ENCODE peak calls at places on chromosomes 5 and 9, in five cellular contexts. K is fibroblast of lung, B is heart left ventricle, E is cardiac muscle cell, P is pancreas. A is an unnamed sample.

GRCh38 chr5:156121834-156122386 is 205.1 kb upstream of the SGCD start:
- DNase-seq in B (no peak), P (no peak), K (no peak), E (no peak), A (no peak)

GRCh38 chr9:71990466-71990865 is 69.9 kb downstream of the C9orf57 start:
- DNase-seq in K (no peak), B (no peak), E (no peak), P (no peak), A (no peak)

GRCh38 chr9:80922544-80922943 is 766.8 kb downstream of the TLE1 start:
- DNase-seq in B (no peak), P (no peak), E (no peak), K (no peak), A (no peak)

GRCh38 chr5:54281933-54282332 is 28.4 kb downstream of the ARL15 start:
- DNase-seq in K (no peak), B (no peak), P (no peak), E (no peak), A (no peak)

GRCh38 chr5:135018457-135018856 is 15.6 kb downstream of the PITX1 start:
- DNase-seq in P (peak), K (no peak), B (no peak), E (no peak), A (peak)

GRCh38 chr5:63822633-63823032 is 139.6 kb downstream of the HTR1A start:
- DNase-seq in K (no peak), B (no peak), E (no peak), P (no peak), A (no peak)

GRCh38 chr9:85200726-85201402 is 531.3 kb downstream of the NTRK2 start:
- DNase-seq in P (peak), B (no peak), E (peak), K (peak), A (peak)

GRCh38 chr5:96279796-96280542 is 153.1 kb downstream of the PCSK1 start:
- DNase-seq in B (no peak), P (no peak), K (no peak), E (peak), A (no peak)

GRCh38 chr9:120918931-120919638 is 7.5 kb downstream of the TRAF1 start:
- DNase-seq in B (peak), E (no peak), K (no peak), P (no peak), A (peak)

GRCh38 chr5:89230178-89230577 is 347.2 kb upstream of the MEF2C start:
- DNase-seq in P (no peak), E (no peak), B (no peak), K (no peak), A (no peak)

GRCh38 chr9:72485821-72486605 is 35.4 kb upstream of the TMC1 start:
- DNase-seq in P (no peak), K (peak), B (no peak), E (peak), A (no peak)

GRCh38 chr5:165809914-165810313 is 2304.5 kb downstream of the MAT2B start:
- DNase-seq in E (no peak), P (no peak), B (no peak), K (no peak), A (no peak)

GRCh38 chr5:172817664-172818063 is 16.4 kb upstream of the ERGIC1 start:
- DNase-seq in P (no peak), K (no peak), E (no peak), B (no peak), A (no peak)

GRCh38 chr5:1282139-1282992 is 12.5 kb downstream of the TERT start:
- DNase-seq in B (peak), P (peak), K (no peak), E (no peak), A (no peak)

GRCh38 chr5:75512383-75513074 is 838 bp downstream of the POLK start:
- DNase-seq in P (no peak), E (peak), B (no peak), K (peak), A (no peak)

GRCh38 chr9:91178281-91179236 is 183.2 kb downstream of the AUH start:
- DNase-seq in K (no peak), E (no peak), B (no peak), P (peak), A (no peak)

GRCh38 chr5:54309751-54310432 is 481 bp downstream of the ARL15 start:
- DNase-seq in P (peak), E (peak), K (peak), B (no peak), A (no peak)

GRCh38 chr5:100827481-100827889 is 75.6 kb downstream of the ST8SIA4 start:
- DNase-seq in E (no peak), K (peak), B (peak), P (no peak), A (no peak)

GRCh38 chr5:130034872-130035271 is 130.6 kb downstream of the CHSY3 start:
- DNase-seq in K (peak), P (no peak), B (no peak), E (peak), A (no peak)

GRCh38 chr5:37921452-37921851 is 81.6 kb upstream of the GDNF start:
- DNase-seq in P (no peak), K (no peak), E (peak), B (no peak), A (no peak)

GRCh38 chr5:124888050-124888506 is 141.6 kb upstream of the ZNF608 start:
- DNase-seq in E (no peak), B (no peak), P (no peak), K (no peak), A (no peak)

GRCh38 chr9:76591256-76591950 is 132.4 kb downstream of the GCNT1 start:
- DNase-seq in K (peak), E (peak), B (no peak), P (no peak), A (no peak)

GRCh38 chr5:60177596-60177995 is 284.1 kb upstream of the PDE4D start:
- DNase-seq in E (no peak), B (no peak), K (no peak), P (no peak), A (no peak)

GRCh38 chr9:78967557-78968212 is 604.1 kb upstream of the TLE4 start:
- DNase-seq in P (no peak), B (no peak), K (no peak), E (peak), A (no peak)

GRCh38 chr5:179377421-179378115 is 32.3 kb upstream of the ADAMTS2 start:
- DNase-seq in E (no peak), P (no peak), K (peak), B (no peak), A (no peak)

GRCh38 chr5:147204576-147204975 is 30.2 kb upstream of the STK32A start:
- DNase-seq in E (no peak), B (no peak), P (no peak), K (no peak), A (no peak)

GRCh38 chr9:36149197-36149596 is 12.7 kb downstream of the GLIPR2 start:
- DNase-seq in P (no peak), K (peak), E (peak), B (peak), A (peak)

GRCh38 chr5:107687937-107688336 is 17.2 kb upstream of the EFNA5 start:
- DNase-seq in P (no peak), E (no peak), K (no peak), B (no peak), A (no peak)

GRCh38 chr9:95031711-95032461 is 285.6 kb downstream of the FANCC start:
- DNase-seq in K (no peak), P (peak), E (no peak), B (no peak), A (no peak)
- H3K4me3 ChIP-seq in K (no peak), P (no peak), E (no peak), B (peak), A (no peak)

GRCh38 chr5:74124826-74125225 is 498.8 kb downstream of the ARHGEF28 start:
- DNase-seq in P (no peak), E (no peak), K (no peak), B (no peak), A (no peak)

GRCh38 chr5:74131256-74131655 is 505.3 kb downstream of the ARHGEF28 start:
- DNase-seq in P (no peak), K (no peak), B (no peak), E (no peak), A (no peak)

GRCh38 chr5:74130141-74130897 is 504.3 kb downstream of the ARHGEF28 start:
- DNase-seq in K (no peak), P (no peak), B (no peak), E (no peak), A (no peak)

GRCh38 chr5:74126294-74126693 is 500.3 kb downstream of the ARHGEF28 start:
- DNase-seq in K (no peak), B (no peak), E (no peak), P (no peak), A (no peak)

DNA sequence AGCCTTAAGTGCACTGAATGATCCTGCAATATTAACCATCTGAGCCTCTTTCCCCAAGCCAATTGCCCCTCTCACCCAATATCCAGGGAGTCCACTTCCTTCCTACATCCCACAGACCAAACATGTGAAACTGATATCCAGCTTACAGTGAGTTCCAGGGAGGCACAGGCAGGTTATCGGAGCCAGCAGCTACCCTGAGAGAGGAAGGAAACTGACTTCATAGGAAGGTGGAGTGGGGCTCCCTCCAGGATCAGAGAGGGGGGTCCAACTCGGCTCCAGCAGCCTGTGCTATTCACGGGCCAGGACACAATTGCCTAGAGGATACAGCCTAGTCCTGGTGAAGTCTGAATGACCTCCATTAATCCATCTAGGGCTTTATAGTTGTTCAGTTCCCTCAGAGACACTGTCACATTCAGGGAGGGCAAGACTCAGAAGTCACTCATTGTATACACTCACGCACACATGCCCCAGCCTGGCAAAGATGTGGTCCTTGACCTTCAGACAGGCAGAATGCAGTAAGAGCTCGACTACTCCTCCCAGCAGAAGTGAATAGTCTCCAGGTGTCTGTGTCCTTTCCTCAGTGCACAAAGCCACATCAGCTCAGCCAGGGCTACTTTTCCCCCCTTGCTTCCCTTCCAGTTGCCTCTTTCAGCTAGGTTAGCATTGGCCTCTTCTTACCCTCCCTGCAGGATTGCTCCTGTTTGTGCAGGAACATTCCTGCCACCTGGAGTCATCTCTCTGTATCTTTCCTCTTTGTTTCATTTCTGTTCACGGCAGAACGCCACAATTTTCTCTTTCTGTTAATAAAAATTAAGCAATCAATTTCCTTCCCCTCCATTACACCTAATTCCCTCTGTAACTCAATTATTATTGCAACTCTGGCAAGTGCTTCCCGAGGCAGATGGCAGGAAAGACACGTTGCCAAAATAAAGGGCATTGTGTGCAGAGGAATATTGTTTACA is 501.7 kb downstream of the ARHGEF28 start:
- DNase-seq in B (no peak), K (peak), P (no peak), E (peak), A (no peak)
- H3K27ac ChIP-seq in B (no peak), K (no peak), P (no peak), E (no peak), A (no peak)

DNA sequence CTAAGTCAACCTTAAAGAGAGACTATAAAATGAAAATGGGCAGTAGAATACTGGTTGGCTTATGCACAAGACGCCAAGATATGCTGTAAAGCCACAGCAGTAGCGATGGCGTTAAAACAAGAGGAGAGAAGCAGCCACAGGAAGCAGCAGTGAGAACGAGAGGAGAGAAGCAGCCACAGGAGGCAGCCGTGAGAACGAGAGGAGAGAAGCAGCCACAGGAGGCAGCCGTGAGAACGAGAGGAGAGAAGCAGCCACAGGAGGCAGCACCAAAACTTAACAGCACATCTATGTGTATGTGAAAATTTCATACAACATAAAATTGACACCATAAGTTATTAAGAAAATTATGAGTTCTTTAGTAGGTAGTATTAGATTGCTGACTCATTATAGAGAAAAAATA is 2318.6 kb upstream of the ACO1 start:
- DNase-seq in B (no peak), P (no peak), E (no peak), K (no peak), A (no peak)
- TF ChIP-seq CTCF in B (no peak), P (no peak), E (no peak), K (no peak), A (no peak)

DNA sequence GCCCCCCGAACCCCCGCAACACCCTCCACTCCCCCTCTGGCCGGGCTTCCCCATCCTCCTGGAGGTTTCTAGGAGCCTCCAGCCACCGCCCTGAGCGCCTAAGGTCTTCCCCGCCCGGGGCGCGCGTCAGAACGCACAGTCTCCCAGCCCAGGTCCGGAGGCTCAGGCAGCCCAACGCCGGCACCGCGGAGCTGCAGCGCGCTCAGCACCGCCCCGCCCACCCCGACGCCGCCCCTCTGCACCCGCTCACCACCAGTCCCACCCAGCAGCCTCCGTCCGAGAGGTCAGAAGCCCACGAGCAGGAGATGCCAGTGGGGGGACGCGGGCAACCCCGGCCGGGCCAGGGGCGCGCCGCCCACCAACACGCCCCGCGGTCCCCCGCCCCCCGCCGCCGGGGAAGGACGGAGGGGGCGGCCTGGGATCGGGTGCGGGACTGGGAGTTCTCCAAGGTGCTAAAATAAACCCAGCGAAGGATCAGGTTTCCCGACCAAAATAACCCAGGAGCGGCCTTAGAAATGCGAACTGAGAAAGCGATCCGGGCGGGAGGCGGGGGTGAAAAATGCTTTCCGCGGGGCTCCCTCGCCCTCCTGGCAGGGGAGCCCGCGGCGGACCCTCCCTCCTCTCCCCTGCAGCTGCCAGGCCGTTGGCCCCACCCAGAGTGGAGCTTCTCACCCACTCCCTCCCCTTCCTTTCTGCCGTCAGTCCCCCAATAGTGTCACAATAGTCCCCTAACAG is 6.5 kb upstream of the FAM78A start:
- DNase-seq in E (peak), B (peak), K (peak), P (no peak), A (no peak)
- H3K4me3 ChIP-seq in E (peak), B (peak), K (no peak), P (no peak), A (no peak)

GRCh38 chr5:140327589-140327988 is 18.8 kb downstream of the HBEGF start:
- DNase-seq in B (no peak), K (peak), E (peak), P (no peak), A (no peak)
- H3K27ac ChIP-seq in B (no peak), K (no peak), E (peak), P (no peak), A (no peak)

DNA sequence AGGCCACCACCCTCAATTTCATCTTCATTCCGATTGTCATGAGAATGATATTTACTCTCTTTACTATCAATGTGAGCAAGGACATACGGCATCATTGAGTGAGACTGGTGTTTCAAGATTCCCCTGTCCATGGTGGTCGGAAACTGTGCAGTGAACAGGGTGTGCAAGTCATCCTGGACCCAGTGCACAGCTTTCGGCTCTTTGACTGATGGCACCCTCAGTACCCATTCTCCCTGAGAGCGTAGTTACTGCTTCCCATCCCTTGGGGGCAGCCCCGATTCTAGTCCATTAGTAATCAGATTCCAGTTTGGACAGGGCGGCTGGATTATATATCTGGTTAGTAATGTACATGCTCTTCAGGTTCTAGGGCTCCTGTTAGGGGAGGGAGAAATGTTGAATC is 61.7 kb upstream of the SUB1 start:
- DNase-seq in B (no peak), E (no peak), K (no peak), P (no peak), A (no peak)
- TF ChIP-seq CTCF in B (no peak), E (no peak), K (no peak), P (no peak), A (no peak)

GRCh38 chr5:162272417-162272816 is 204.8 kb downstream of the GABRG2 start:
- DNase-seq in B (no peak), P (no peak), K (no peak), E (no peak), A (no peak)

GRCh38 chr5:162268694-162269481 is 201.3 kb downstream of the GABRG2 start:
- DNase-seq in E (no peak), P (no peak), K (no peak), B (no peak), A (no peak)

DNA sequence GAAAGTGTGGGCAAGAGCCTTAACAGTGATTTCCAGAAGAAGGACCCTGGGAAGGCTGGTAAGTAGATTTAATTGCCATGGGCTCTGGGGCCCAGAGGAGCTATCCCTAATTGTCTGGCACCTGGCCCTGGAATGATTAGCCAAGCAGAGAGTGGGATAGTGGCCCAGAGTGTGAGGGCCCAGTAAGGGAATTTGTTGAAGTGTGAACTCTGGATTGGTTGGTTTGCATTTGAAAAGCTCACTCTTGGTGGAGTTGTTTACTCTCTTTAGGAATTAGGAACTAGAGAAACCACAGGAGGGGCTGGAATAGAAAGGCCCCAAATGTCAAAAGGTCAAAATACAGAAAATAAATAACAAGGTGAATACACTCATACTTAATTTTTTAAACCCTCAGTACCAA is 207.1 kb downstream of the GABRG2 start:
- DNase-seq in B (no peak), E (no peak), K (no peak), P (no peak), A (no peak)
- H3K4me3 ChIP-seq in B (no peak), E (no peak), K (no peak), P (no peak), A (no peak)

GRCh38 chr9:18477719-18478118 is 3.8 kb downstream of the ADAMTSL1 start:
- DNase-seq in B (no peak), K (peak), E (no peak), P (no peak), A (no peak)
- H3K27ac ChIP-seq in B (no peak), K (no peak), E (no peak), P (no peak), A (peak)

GRCh38 chr5:108749130-108749861 is 1.6 kb downstream of the FER start:
- DNase-seq in K (no peak), B (no peak), P (peak), E (no peak), A (peak)
- TF ChIP-seq CTCF in K (no peak), B (no peak), P (no peak), E (no peak), A (no peak)

GRCh38 chr9:21592063-21592338 is 109.9 kb upstream of the IFNE start:
- DNase-seq in P (no peak), E (no peak), B (no peak), K (no peak), A (no peak)

GRCh38 chr9:21585756-21586752 is 103.9 kb upstream of the IFNE start:
- DNase-seq in B (no peak), P (no peak), K (peak), E (no peak), A (no peak)

GRCh38 chr9:21591221-21592062 is 109.3 kb upstream of the IFNE start:
- DNase-seq in B (peak), K (peak), P (no peak), E (peak), A (peak)

GRCh38 chr9:21590058-21590996 is 108.2 kb upstream of the IFNE start:
- DNase-seq in B (no peak), E (no peak), P (no peak), K (no peak), A (no peak)

DNA sequence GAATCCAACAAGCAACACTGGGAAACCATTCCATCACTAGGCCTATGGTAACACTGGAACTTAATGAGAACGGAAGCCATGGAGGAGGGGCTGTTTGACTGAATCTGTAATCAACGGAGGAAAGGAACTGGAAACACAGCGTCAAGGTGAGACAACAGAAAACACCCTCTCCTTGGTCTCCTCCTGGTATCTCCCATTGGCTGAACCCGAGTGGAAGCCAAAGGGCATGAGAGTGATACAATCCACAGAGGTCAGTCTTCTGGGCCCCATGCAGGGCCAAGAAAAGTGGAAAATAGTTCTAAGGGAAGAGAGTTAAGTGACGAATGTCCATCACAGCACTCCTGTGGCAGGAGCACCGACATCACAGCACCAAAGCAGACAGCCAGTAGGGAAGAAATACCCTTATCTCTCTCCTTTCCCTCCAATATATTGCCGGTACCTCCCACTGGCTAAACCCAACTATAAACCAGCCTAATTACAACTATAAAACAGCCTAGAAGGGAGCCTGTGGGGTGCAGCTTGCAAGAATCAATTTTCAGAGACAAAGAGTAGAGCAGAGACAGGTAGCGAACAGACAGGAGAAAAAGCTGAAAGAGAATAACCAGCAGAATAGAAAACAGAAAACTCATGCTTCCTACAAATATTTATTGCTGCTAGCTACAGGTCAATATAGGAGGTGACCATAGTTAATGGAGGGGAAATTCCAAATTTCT is 107.4 kb upstream of the IFNE start:
- DNase-seq in E (no peak), P (no peak), B (no peak), K (no peak), A (no peak)
- H3K4me3 ChIP-seq in E (no peak), P (no peak), B (no peak), K (no peak), A (no peak)